ENCODE peak calls at places on chromosomes 6 and 20, in eight cellular contexts. P, L, Y, C, Q, M, A and Z are unnamed samples.

GRCh38 chr6:111291860-111292259 is 191.2 kb downstream of the REV3L start:
- DNase-seq in P (no peak), L (no peak), Y (no peak), C (no peak), Q (no peak), M (no peak), A (no peak), Z (no peak)

GRCh38 chr6:16238057-16238657 is at the start of gene GMPR:
- DNase-seq in P (peak; percentile 79), L (peak; percentile 74), Y (peak; percentile 50), C (peak; percentile 88), Q (peak; percentile 89), M (peak; percentile 65), A (peak; percentile 91), Z (peak; percentile 90)

GRCh38 chr6:93894521-93894920 is 475.2 kb upstream of the EPHA7 start:
- DNase-seq in P (no peak), L (no peak), Y (no peak), C (no peak), Q (no peak), M (no peak), A (no peak), Z (no peak)

GRCh38 chr6:134081506-134081905 is 29.1 kb upstream of the SLC2A12 start:
- DNase-seq in P (no peak), L (no peak), Y (no peak), C (no peak), Q (no peak), M (no peak), A (no peak), Z (no peak)

GRCh38 chr6:35893246-35893645 is 27.7 kb downstream of the SRPK1 start:
- DNase-seq in P (no peak), L (no peak), Y (no peak), C (no peak), Q (no peak), M (no peak), A (no peak), Z (no peak)

GRCh38 chr6:24537771-24538385 is 43.1 kb downstream of the ALDH5A1 start:
- DNase-seq in P (no peak), L (no peak), Y (no peak), C (no peak), Q (no peak), M (no peak), A (no peak), Z (no peak)

GRCh38 chr6:27651371-27651732 is 178.4 kb upstream of the ZNF184 start:
- DNase-seq in P (no peak), L (no peak), Y (no peak), C (no peak), Q (no peak), M (peak; percentile 61), A (no peak), Z (no peak)

GRCh38 chr6:107369493-107369892 is 89.9 kb downstream of the PDSS2 start:
- DNase-seq in P (no peak), L (no peak), Y (no peak), C (no peak), Q (no peak), M (no peak), A (no peak), Z (no peak)

GRCh38 chr6:34982424-34982852 is 93.4 kb downstream of the ANKS1A start:
- DNase-seq in P (no peak), L (no peak), Y (no peak), C (no peak), Q (no peak), M (no peak), A (peak; percentile 65), Z (no peak)

GRCh38 chr6:72382602-72383529 is 239.0 kb upstream of the KCNQ5 start:
- DNase-seq in P (no peak), L (no peak), Y (no peak), C (no peak), Q (no peak), M (no peak), A (no peak), Z (no peak)

GRCh38 chr20:4519530-4519929 is 202.2 kb upstream of the PRND start:
- DNase-seq in P (no peak), L (no peak), Y (no peak), C (no peak), Q (no peak), M (no peak), A (no peak), Z (no peak)

GRCh38 chr20:51860015-51860882 is 57.9 kb upstream of the SALL4 start:
- DNase-seq in P (peak; percentile 6), L (no peak), Y (no peak), C (no peak), Q (no peak), M (no peak), A (no peak), Z (no peak)

GRCh38 chr6:93017213-93017612 is 402.1 kb downstream of the EPHA7 start:
- DNase-seq in P (no peak), L (no peak), Y (no peak), C (no peak), Q (no peak), M (no peak), A (no peak), Z (no peak)

GRCh38 chr6:28167068-28167467 is 25.4 kb downstream of the ZKSCAN8 start:
- DNase-seq in P (no peak), L (no peak), Y (no peak), C (no peak), Q (no peak), M (no peak), A (no peak), Z (no peak)

GRCh38 chr20:59258103-59258705 is 42.2 kb upstream of the EDN3 start:
- DNase-seq in P (no peak), L (no peak), Y (no peak), C (no peak), Q (no peak), M (no peak), A (no peak), Z (no peak)

GRCh38 chr20:59250293-59250692 is 50.1 kb upstream of the EDN3 start:
- DNase-seq in P (no peak), L (no peak), Y (no peak), C (no peak), Q (no peak), M (no peak), A (no peak), Z (no peak)

GRCh38 chr20:59253325-59253724 is 47.1 kb upstream of the EDN3 start:
- DNase-seq in P (no peak), L (no peak), Y (no peak), C (no peak), Q (no peak), M (no peak), A (no peak), Z (no peak)

GRCh38 chr20:59255256-59255655 is 45.2 kb upstream of the EDN3 start:
- DNase-seq in P (no peak), L (no peak), Y (no peak), C (no peak), Q (no peak), M (no peak), A (no peak), Z (no peak)

GRCh38 chr20:59253779-59254319 is 46.6 kb upstream of the EDN3 start:
- DNase-seq in P (no peak), L (no peak), Y (no peak), C (no peak), Q (no peak), M (no peak), A (no peak), Z (no peak)
- H3K27ac ChIP-seq in P (no peak overlapping the region), L (no peak overlapping the region), Y (no peak overlapping the region), C (no peak overlapping the region), Q (no peak overlapping the region), M (no peak overlapping the region), A (no peak overlapping the region), Z (no peak overlapping the region)

GRCh38 chr6:17394192-17394611 is 807 bp downstream of the CAP2 start:
- DNase-seq in P (peak; percentile 46), L (peak; percentile 50), Y (peak; percentile 48), C (peak; percentile 28), Q (peak; percentile 39), M (peak; percentile 64), A (no peak), Z (peak; percentile 76)
- TF ChIP-seq POLR2A in P (no peak), L (no peak), Y (no peak), C (no peak), Q (no peak), M (no peak), A (no peak), Z (no peak)

GRCh38 chr6:126170433-126170832 is 169.5 kb upstream of the CENPW start:
- DNase-seq in P (no peak), L (no peak), Y (no peak), C (no peak), Q (no peak), M (no peak), A (no peak), Z (no peak)

GRCh38 chr6:126172151-126172550 is 167.8 kb upstream of the CENPW start:
- DNase-seq in P (no peak), L (no peak), Y (no peak), C (no peak), Q (no peak), M (no peak), A (no peak), Z (no peak)

GRCh38 chr6:126174697-126175096 is 165.2 kb upstream of the CENPW start:
- DNase-seq in P (no peak), L (no peak), Y (no peak), C (no peak), Q (no peak), M (no peak), A (no peak), Z (no peak)

GRCh38 chr6:126167726-126168125 is 172.2 kb upstream of the CENPW start:
- DNase-seq in P (no peak), L (no peak), Y (no peak), C (no peak), Q (no peak), M (no peak), A (no peak), Z (no peak)

DNA sequence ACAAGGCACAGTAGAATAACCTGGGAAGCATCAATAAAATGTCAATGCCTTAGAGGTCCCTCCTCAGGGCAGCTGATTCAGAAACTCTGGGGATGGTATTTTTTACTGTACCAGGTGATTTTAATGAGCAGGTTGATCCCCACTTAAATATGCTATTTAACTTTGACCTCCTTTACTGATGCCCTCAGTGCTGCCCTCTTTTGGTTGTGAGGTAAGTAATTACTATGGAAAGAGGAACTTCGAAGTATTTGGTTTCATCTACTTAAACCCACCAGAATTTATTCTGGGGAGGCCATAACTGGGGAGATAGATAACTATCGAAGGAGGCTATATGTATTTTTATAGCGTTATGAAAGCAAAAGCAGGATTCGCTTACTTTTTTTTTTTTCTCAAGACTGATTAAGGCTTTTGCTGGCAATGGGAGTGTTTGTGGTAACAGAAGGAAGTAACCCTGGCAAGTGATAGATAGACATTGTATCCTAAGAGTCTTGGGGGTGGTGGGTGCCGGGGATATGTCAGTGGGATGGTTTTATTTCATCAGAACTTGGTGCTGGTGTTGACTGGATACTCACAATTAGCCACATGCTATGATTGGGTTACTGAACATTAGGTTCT is 168.9 kb upstream of the CENPW start:
- DNase-seq in P (no peak), L (no peak), Y (no peak), C (no peak), Q (no peak), M (no peak), A (no peak), Z (no peak)
- TF ChIP-seq CTCF in P (no peak), L (no peak), Y (peak; percentile 12), C (peak; percentile 29), Q (peak; percentile 28), M (peak; percentile 27), A (peak; percentile 57), Z (peak; percentile 13)

DNA sequence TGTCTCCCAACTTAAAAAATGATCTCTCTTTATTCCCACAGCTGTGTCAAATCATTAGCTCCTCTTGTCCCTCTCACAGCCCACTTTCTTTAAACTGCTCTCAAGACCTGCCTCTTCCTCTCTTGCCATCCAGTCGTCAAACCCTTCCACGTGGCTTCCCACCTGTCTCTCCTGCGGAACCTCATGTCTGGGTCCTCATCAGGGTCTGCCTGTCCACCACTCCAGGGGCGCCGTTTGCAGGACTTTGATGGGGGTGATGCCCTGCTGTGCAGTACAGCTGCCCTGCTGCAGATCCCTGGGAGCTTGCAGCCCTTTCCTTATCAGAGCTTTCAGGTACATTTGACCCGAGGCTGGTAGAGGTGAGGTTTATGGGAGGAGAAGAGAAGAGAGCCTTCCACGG is 114.8 kb downstream of the DHX35 start:
- DNase-seq in P (no peak), L (no peak), Y (no peak), C (no peak), Q (no peak), M (no peak), A (no peak), Z (no peak)
- H3K27ac ChIP-seq in P (no peak overlapping the region), L (no peak overlapping the region), Y (no peak overlapping the region), C (no peak overlapping the region), Q (no peak overlapping the region), M (no peak overlapping the region), A (no peak overlapping the region), Z (no peak overlapping the region)